ENCODE peak calls at places on chromosomes 7 and 10, in nine cellular contexts. P, T, X, D, M, E, J, S and N are unnamed samples.

GRCh38 chr10:34191399-34191798 is 623.7 kb downstream of the PARD3 start:
- DNase-seq in E (no peak), P (no peak), M (no peak), T (no peak), D (no peak), J (no peak), X (no peak), S (no peak), N (no peak)

GRCh38 chr7:100894860-100895700 is 608 bp downstream of the ACHE start:
- DNase-seq in M (peak), P (no peak), D (peak), X (no peak), J (no peak), T (no peak), E (peak), S (no peak), N (peak)

GRCh38 chr7:98167653-98168052 is 43.6 kb upstream of the BHLHA15 start:
- DNase-seq in D (no peak), T (no peak), M (no peak), J (no peak), S (no peak), P (no peak), X (no peak), E (no peak), N (no peak)

GRCh38 chr10:132557696-132558515 is 20.3 kb downstream of the INPP5A start:
- DNase-seq in J (no peak), M (no peak), T (no peak), X (no peak), D (no peak), P (no peak), S (no peak), E (no peak), N (no peak)

GRCh38 chr10:86163522-86164215 is 202.9 kb downstream of the GRID1 start:
- DNase-seq in M (no peak), P (no peak), T (no peak), D (no peak), X (no peak), E (no peak), J (no peak), S (no peak), N (no peak)

GRCh38 chr7:155962191-155962967 is 150.1 kb upstream of the SHH start:
- DNase-seq in P (peak), S (no peak), E (no peak), M (peak), X (peak), T (peak), J (no peak), D (no peak), N (no peak)

GRCh38 chr10:13617146-13617545 is 30.4 kb downstream of the PRPF18 start:
- DNase-seq in J (peak), D (no peak), T (no peak), P (no peak), S (no peak), M (no peak), X (peak), E (no peak), N (no peak)

GRCh38 chr10:129846991-129847391 is 117.1 kb downstream of the EBF3 start:
- DNase-seq in M (no peak), T (no peak), D (no peak), X (no peak), J (no peak), E (no peak), S (no peak), P (no peak), N (no peak)

GRCh38 chr7:1857487-1858425 is 187.7 kb downstream of the ELFN1 start:
- DNase-seq in T (no peak), E (no peak), P (no peak), S (no peak), D (no peak), M (no peak), J (no peak), X (no peak), N (no peak)

GRCh38 chr10:92938846-92939245 is 90.5 kb downstream of the EXOC6 start:
- DNase-seq in X (no peak), J (no peak), E (no peak), T (no peak), S (no peak), P (no peak), M (no peak), D (no peak), N (no peak)

GRCh38 chr7:95476904-95477594 is 8.7 kb upstream of the ASB4 start:
- DNase-seq in P (peak), E (peak), T (no peak), D (peak), M (no peak), X (peak), S (peak), J (peak), N (peak)

GRCh38 chr10:62650411-62650810 is 154.1 kb upstream of the ADO start:
- DNase-seq in M (no peak), J (no peak), X (no peak), T (no peak), S (no peak), D (no peak), E (no peak), P (no peak), N (no peak)

GRCh38 chr10:32341596-32341995 is 5.4 kb downstream of the EPC1 start:
- DNase-seq in J (no peak), D (no peak), E (no peak), T (no peak), M (no peak), S (no peak), X (no peak), P (no peak), N (no peak)